ENCODE peak calls at places on chromosomes 1 and 21, in eight cellular contexts. L is A549, J is HepG2, M is GM12878, U is K562, C is IMR-90, P is HCT116, K is SK-N-SH. D is an unnamed sample.
A peak's percentile ranks its signal among the peaks of the same experiment; 100 is the strongest.

GRCh38 chr1:214044438-214045214 is 56.9 kb downstream of the PROX1 start:
- DNase-seq in J (peak; percentile 81), L (no peak), P (no peak), K (no peak), U (no peak), M (no peak), C (no peak), D (no peak)

GRCh38 chr21:35294231-35294898 is 245.3 kb upstream of the RUNX1 start:
- DNase-seq in U (no peak), K (no peak), L (no peak), C (no peak), P (peak; percentile 86), M (no peak), J (no peak), D (no peak)

GRCh38 chr1:115991909-115992308 is 15.6 kb downstream of the SLC22A15 start:
- DNase-seq in J (no peak), C (no peak), M (no peak), U (no peak), P (no peak), K (no peak), L (no peak), D (no peak)

GRCh38 chr1:182723195-182723594 is 38.8 kb upstream of the RGS8 start:
- DNase-seq in L (no peak), C (no peak), K (no peak), J (no peak), P (no peak), M (no peak), U (no peak), D (no peak)

GRCh38 chr1:223394242-223394641 is 1.0 kb downstream of the CCDC185 start:
- DNase-seq in U (no peak), M (no peak), P (no peak), L (no peak), J (no peak), C (no peak), K (peak; percentile 35), D (no peak)

GRCh38 chr1:220786337-220787068 is at the start of gene MTARC1:
- DNase-seq in M (no peak), U (no peak), J (peak; percentile 86), C (no peak), P (no peak), L (peak; percentile 65), K (peak; percentile 95), D (no peak)

GRCh38 chr21:14591277-14591876 is 45.3 kb upstream of the SAMSN1 start:
- DNase-seq in P (no peak), K (no peak), J (no peak), M (no peak), C (no peak), U (no peak), L (no peak), D (no peak)

GRCh38 chr21:29657228-29657989 is 282.4 kb downstream of the GRIK1 start:
- DNase-seq in U (peak; percentile 36), K (no peak), J (peak; percentile 30), M (no peak), L (no peak), P (no peak), C (no peak), D (no peak)

GRCh38 chr1:235557495-235557894 is 53.2 kb upstream of the B3GALNT2 start:
- DNase-seq in K (no peak), P (no peak), C (no peak), L (no peak), U (peak; percentile 57), J (no peak), M (no peak), D (peak; percentile 83)

GRCh38 chr1:1033009-1033587 is 13.2 kb downstream of the AGRN start:
- DNase-seq in P (no peak), K (peak; percentile 97), U (peak; percentile 91), J (no peak), C (peak; percentile 63), M (peak; percentile 72), L (no peak), D (peak; percentile 81)

GRCh38 chr1:223462866-223463404 is 69.7 kb downstream of the CCDC185 start:
- DNase-seq in L (no peak), J (no peak), P (no peak), K (no peak), U (no peak), C (no peak), M (no peak), D (no peak)

GRCh38 chr21:38333290-38334272 is 76.8 kb downstream of the KCNJ15 start:
- DNase-seq in K (no peak), J (no peak), M (no peak), P (no peak), U (no peak), L (no peak), C (no peak), D (no peak)

GRCh38 chr1:98669355-98670296 is 8.1 kb downstream of the SNX7 start:
- DNase-seq in M (no peak), L (no peak), C (peak; percentile 52), U (no peak), P (no peak), K (peak; percentile 33), J (no peak), D (no peak)

GRCh38 chr21:18228060-18228739 is 16.4 kb upstream of the CHODL start:
- DNase-seq in U (no peak), M (no peak), K (no peak), C (no peak), P (no peak), L (no peak), J (no peak), D (no peak)

GRCh38 chr1:21963477-21964217 is 13.2 kb upstream of the CELA3B start:
- DNase-seq in K (peak; percentile 81), P (peak; percentile 47), M (peak; percentile 26), J (peak; percentile 65), U (peak; percentile 91), L (peak; percentile 48), C (peak; percentile 57), D (peak; percentile 99)

GRCh38 chr1:157154940-157155514 is 16.8 kb upstream of the ETV3 start:
- DNase-seq in P (no peak), M (no peak), J (peak; percentile 72), C (peak; percentile 52), K (no peak), U (peak; percentile 75), L (no peak), D (no peak)

GRCh38 chr1:153977250-153978240 is at the start of gene JTB:
- DNase-seq in J (peak; percentile 83), P (no peak), U (peak; percentile 83), M (no peak), K (peak; percentile 89), C (peak; percentile 78), L (peak; percentile 90), D (peak; percentile 88)

GRCh38 chr21:42681296-42682206 is 28.1 kb downstream of the PDE9A start:
- DNase-seq in J (no peak), U (no peak), K (no peak), P (no peak), L (no peak), C (no peak), M (no peak), D (no peak)

GRCh38 chr1:147627435-147628110 is 42.8 kb downstream of the ACP6 start:
- DNase-seq in U (peak; percentile 76), C (peak; percentile 44), L (peak; percentile 81), M (no peak), P (peak; percentile 13), K (peak; percentile 83), J (peak; percentile 40), D (no peak)

DNA sequence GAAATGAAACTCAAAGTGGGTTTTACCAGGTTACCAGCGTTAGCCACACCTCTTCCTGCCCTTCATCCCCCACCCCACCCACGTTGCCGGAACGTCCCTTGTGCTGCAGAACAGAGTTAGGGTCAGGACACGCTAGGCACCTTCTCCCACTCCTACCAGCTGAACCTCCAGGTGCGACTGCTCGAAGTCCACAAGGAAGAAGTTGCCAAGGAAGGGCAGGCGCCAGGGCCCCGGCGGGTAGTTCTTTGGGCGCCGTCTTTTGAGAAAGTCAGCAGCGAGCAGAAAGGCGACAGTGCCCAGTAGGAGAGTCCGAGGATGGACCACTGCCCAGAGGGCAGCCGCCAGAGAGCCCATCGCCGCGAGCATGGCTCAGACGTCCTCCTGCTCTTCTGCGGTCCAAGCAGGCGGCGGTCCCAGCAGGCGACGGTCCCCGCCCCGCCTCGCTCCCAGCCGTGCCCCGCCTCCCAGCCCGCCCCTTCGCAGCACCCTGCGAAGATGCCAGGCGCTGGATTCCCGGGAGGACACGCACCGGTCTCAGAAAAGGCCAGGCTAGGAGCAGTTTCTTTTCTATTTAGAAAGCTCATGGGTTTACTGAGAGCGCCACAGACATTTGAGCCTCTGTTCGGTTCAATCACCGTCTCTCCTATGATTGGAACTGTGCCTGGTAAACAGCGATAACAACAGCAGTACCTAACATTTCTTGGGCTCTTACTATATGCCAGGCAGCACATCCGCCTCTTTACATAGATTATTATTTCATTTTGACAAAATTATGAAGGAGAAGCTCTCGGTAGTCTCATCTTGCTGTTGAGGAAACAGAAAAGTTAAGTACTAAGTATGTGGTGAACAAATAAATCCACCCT is at the start of gene CYP2J2:
- DNase-seq in U (no peak), K (peak; percentile 82), P (peak; percentile 10), M (peak; percentile 4), C (no peak), J (no peak), L (peak; percentile 3), D (no peak)
- TF ChIP-seq RAD21 in U (no peak), K (no peak), P (no peak), M (no peak), C (no peak), J (no peak), L (no peak), D (no peak)

GRCh38 chr1:111032295-111032897 is 68.7 kb upstream of the LRIF1 start:
- DNase-seq in K (peak; percentile 27), J (peak; percentile 51), L (peak; percentile 9), P (peak; percentile 18), M (no peak), U (peak; percentile 60), C (peak; percentile 27), D (no peak)
- TF ChIP-seq RAD21 in K (peak; percentile 53), J (no peak), L (peak; percentile 27), P (peak; percentile 51), M (peak; percentile 58), U (peak; percentile 79), C (peak; percentile 35), D (peak; percentile 56)

GRCh38 chr1:31310131-31310530 is 13.3 kb downstream of the ZCCHC17 start:
- DNase-seq in J (no peak), P (no peak), U (no peak), M (no peak), C (peak; percentile 2), L (no peak), K (no peak), D (no peak)
- TF ChIP-seq RAD21 in J (no peak), P (no peak), U (no peak), M (no peak), C (no peak), L (no peak), K (no peak), D (no peak)

DNA sequence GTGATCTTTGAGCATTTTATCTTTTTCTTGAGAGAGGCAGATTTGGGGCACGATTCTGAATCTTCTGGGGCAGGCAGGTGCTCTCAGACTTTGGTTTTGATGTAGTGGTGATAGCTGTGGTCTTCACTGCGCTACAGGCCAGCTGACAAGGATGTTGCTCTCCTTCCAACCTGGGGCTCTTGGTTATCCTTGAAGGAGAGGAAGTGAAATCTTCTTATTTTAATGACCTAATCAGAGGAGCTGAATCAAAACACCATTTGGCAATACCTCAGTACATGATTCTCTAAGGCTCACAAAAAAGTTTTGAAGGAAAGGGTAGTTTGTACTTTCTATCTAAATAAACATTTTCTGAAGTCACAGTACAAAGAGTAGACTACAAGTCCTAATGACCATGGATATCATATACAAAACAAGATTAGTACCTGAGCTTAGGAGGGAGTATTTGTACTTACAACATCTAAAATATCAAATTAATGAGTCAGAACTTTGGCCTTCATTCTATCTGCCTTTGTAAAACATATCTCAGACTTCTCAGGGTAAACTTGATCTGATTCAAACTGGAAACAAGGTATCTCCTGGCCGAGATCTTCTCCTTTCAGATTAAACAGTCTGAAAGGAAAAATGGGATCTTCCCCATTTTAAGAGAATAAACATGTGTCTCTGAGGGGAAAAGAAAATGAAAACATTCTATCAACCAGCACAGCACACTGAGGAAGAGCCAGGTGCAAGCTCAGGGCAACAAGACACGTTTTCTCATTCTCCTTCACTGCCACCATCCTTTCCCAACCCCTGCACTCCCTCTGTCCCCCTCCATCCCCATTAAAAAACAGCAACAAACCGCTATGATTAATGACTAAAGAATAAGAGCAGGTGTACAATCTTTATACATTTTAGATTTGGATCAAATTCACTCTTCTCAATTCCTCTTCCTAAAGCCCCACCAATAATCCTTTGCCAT is 69.2 kb downstream of the SH3GLB1 start:
- DNase-seq in M (no peak), U (no peak), P (no peak), J (peak; percentile 61), K (no peak), C (peak; percentile 58), L (peak; percentile 4), D (no peak)
- TF ChIP-seq RAD21 in M (no peak), U (no peak), P (no peak), J (no peak), K (no peak), C (no peak), L (no peak), D (no peak)